ENCODE peak calls at places on chromosomes 7 and 10, in nine cellular contexts. P, N, V, Y, G, I, Z, H and J are unnamed samples.

GRCh38 chr10:100886946-100887345 is 25.8 kb upstream of the SLF2 start:
- DNase-seq in V (no peak), Z (no peak), I (no peak), N (no peak), Y (no peak), H (no peak), G (no peak), P (no peak), J (no peak)

GRCh38 chr10:102117391-102118159 is 2.6 kb downstream of the LDB1 start:
- DNase-seq in Z (peak; percentile 75), N (peak; percentile 69), V (peak; percentile 93), I (peak; percentile 22), P (no peak), Y (peak; percentile 49), H (peak; percentile 77), G (no peak), J (peak; percentile 39)

GRCh38 chr7:51224811-51225581 is 91.6 kb downstream of the COBL start:
- DNase-seq in N (peak; percentile 56), Z (peak; percentile 75), V (no peak), P (no peak), G (no peak), H (no peak), Y (no peak), I (no peak), J (no peak)

GRCh38 chr7:14850039-14850438 is 52.5 kb downstream of the DGKB start:
- DNase-seq in G (no peak), Z (no peak), H (no peak), Y (no peak), P (no peak), I (no peak), N (no peak), V (no peak), J (no peak)

GRCh38 chr10:74949843-74950765 is 123.7 kb downstream of the KAT6B start:
- DNase-seq in Y (no peak), Z (no peak), V (no peak), H (no peak), I (no peak), N (no peak), G (no peak), P (no peak), J (no peak)

GRCh38 chr7:101911800-101912705 is 94.6 kb downstream of the CUX1 start:
- DNase-seq in P (no peak), Y (no peak), N (no peak), G (no peak), I (no peak), Z (peak; percentile 85), V (no peak), H (no peak), J (no peak)

GRCh38 chr7:134394046-134394445 is 64.9 kb downstream of the AKR1B1 start:
- DNase-seq in Z (no peak), V (no peak), Y (no peak), P (no peak), N (no peak), I (no peak), H (no peak), G (no peak), J (no peak)

GRCh38 chr7:91949221-91950009 is 8.8 kb downstream of the AKAP9 start:
- DNase-seq in V (no peak), P (no peak), G (no peak), Y (no peak), I (no peak), N (no peak), Z (no peak), H (no peak), J (no peak)

GRCh38 chr7:112134039-112134438 is 72.2 kb downstream of the DOCK4 start:
- DNase-seq in Z (no peak), N (no peak), H (no peak), V (no peak), I (no peak), G (no peak), P (no peak), Y (no peak), J (no peak)

GRCh38 chr7:54864718-54865117 is 105.7 kb upstream of the SEC61G start:
- DNase-seq in V (no peak), H (no peak), I (no peak), P (no peak), G (no peak), N (no peak), Z (no peak), Y (no peak), J (no peak)

GRCh38 chr10:124180947-124181549 is 87.7 kb upstream of the CHST15 start:
- DNase-seq in H (no peak), G (no peak), Y (no peak), I (no peak), V (no peak), Z (peak; percentile 85), P (no peak), N (no peak), J (no peak)

GRCh38 chr10:128863411-128863810 is 603.6 kb upstream of the MGMT start:
- DNase-seq in G (no peak), N (no peak), H (no peak), V (no peak), Z (no peak), Y (no peak), I (no peak), P (no peak), J (no peak)

GRCh38 chr7:71424166-71424803 is 292.3 kb downstream of the GALNT17 start:
- DNase-seq in V (no peak), N (no peak), H (no peak), Z (no peak), Y (no peak), P (no peak), G (no peak), I (no peak), J (no peak)

GRCh38 chr7:117872565-117873055 is 631 bp downstream of the CTTNBP2 start:
- DNase-seq in I (no peak), N (peak; percentile 68), H (no peak), P (no peak), V (peak; percentile 78), Z (no peak), G (no peak), Y (no peak), J (no peak)